ENCODE peak calls at places on chromosomes 12 and 14, in four cellular contexts. One of them, this sample, is unnamed.

GRCh38 chr14:35339761-35340406 is 47.7 kb downstream of the PSMA6 start:
- DNase-seq in activated CD4-positive, alpha-beta T cell treated with anti-CD3 and anti-CD28 coated beads, Interleukin-2, amount 10 ng/mL, durations not matched to agents 7 days and 5 days: peak
- DNase-seq in HuH-7.5: no peak
- DNase-seq in T-helper 1 cell: no peak
- DNase-seq in this sample: no peak

GRCh38 chr14:77241955-77242354 is 29.1 kb downstream of the NGB start:
- DNase-seq in activated CD4-positive, alpha-beta T cell treated with anti-CD3 and anti-CD28 coated beads, Interleukin-2, amount 10 ng/mL, durations not matched to agents 7 days and 5 days: no peak
- DNase-seq in HuH-7.5: no peak
- DNase-seq in T-helper 1 cell: no peak
- DNase-seq in this sample: no peak

GRCh38 chr12:65306229-65306602 is 27.7 kb downstream of the MSRB3 start:
- DNase-seq in activated CD4-positive, alpha-beta T cell treated with anti-CD3 and anti-CD28 coated beads, Interleukin-2, amount 10 ng/mL, durations not matched to agents 7 days and 5 days: no peak
- DNase-seq in HuH-7.5: no peak
- DNase-seq in T-helper 1 cell: no peak
- DNase-seq in this sample: no peak

GRCh38 chr14:60204104-60204842 is 39.1 kb upstream of the DHRS7 start:
- DNase-seq in activated CD4-positive, alpha-beta T cell treated with anti-CD3 and anti-CD28 coated beads, Interleukin-2, amount 10 ng/mL, durations not matched to agents 7 days and 5 days: no peak
- DNase-seq in HuH-7.5: no peak
- DNase-seq in T-helper 1 cell: no peak
- DNase-seq in this sample: no peak

GRCh38 chr12:4145990-4146859 is 127.3 kb upstream of the CCND2 start:
- DNase-seq in activated CD4-positive, alpha-beta T cell treated with anti-CD3 and anti-CD28 coated beads, Interleukin-2, amount 10 ng/mL, durations not matched to agents 7 days and 5 days: peak
- DNase-seq in HuH-7.5: no peak
- DNase-seq in T-helper 1 cell: peak
- DNase-seq in this sample: no peak

GRCh38 chr12:97368462-97369150 is 94.0 kb upstream of the RMST start:
- DNase-seq in activated CD4-positive, alpha-beta T cell treated with anti-CD3 and anti-CD28 coated beads, Interleukin-2, amount 10 ng/mL, durations not matched to agents 7 days and 5 days: no peak
- DNase-seq in HuH-7.5: no peak
- DNase-seq in T-helper 1 cell: no peak
- DNase-seq in this sample: no peak

GRCh38 chr12:103824290-103824689 is 16.7 kb downstream of the NT5DC3 start:
- DNase-seq in activated CD4-positive, alpha-beta T cell treated with anti-CD3 and anti-CD28 coated beads, Interleukin-2, amount 10 ng/mL, durations not matched to agents 7 days and 5 days: no peak
- DNase-seq in HuH-7.5: no peak
- DNase-seq in T-helper 1 cell: no peak
- DNase-seq in this sample: no peak

GRCh38 chr14:72013606-72014129 is 81.4 kb downstream of the RGS6 start:
- DNase-seq in activated CD4-positive, alpha-beta T cell treated with anti-CD3 and anti-CD28 coated beads, Interleukin-2, amount 10 ng/mL, durations not matched to agents 7 days and 5 days: no peak
- DNase-seq in HuH-7.5: no peak
- DNase-seq in T-helper 1 cell: no peak
- DNase-seq in this sample: no peak

GRCh38 chr12:6375269-6376078 is at the start of gene SCNN1A:
- DNase-seq in activated CD4-positive, alpha-beta T cell treated with anti-CD3 and anti-CD28 coated beads, Interleukin-2, amount 10 ng/mL, durations not matched to agents 7 days and 5 days: no peak
- DNase-seq in HuH-7.5: no peak
- DNase-seq in T-helper 1 cell: no peak
- DNase-seq in this sample: no peak

GRCh38 chr12:71607494-71608330 is 55.9 kb downstream of the ZFC3H1 start:
- DNase-seq in activated CD4-positive, alpha-beta T cell treated with anti-CD3 and anti-CD28 coated beads, Interleukin-2, amount 10 ng/mL, durations not matched to agents 7 days and 5 days: no peak
- DNase-seq in HuH-7.5: no peak
- DNase-seq in T-helper 1 cell: no peak
- DNase-seq in this sample: no peak

GRCh38 chr12:75852143-75852542 is 179.4 kb downstream of the PHLDA1 start:
- DNase-seq in activated CD4-positive, alpha-beta T cell treated with anti-CD3 and anti-CD28 coated beads, Interleukin-2, amount 10 ng/mL, durations not matched to agents 7 days and 5 days: no peak
- DNase-seq in HuH-7.5: no peak
- DNase-seq in T-helper 1 cell: no peak
- DNase-seq in this sample: no peak

GRCh38 chr12:55073043-55074022 is 52.9 kb upstream of the OR9K2 start:
- DNase-seq in activated CD4-positive, alpha-beta T cell treated with anti-CD3 and anti-CD28 coated beads, Interleukin-2, amount 10 ng/mL, durations not matched to agents 7 days and 5 days: peak
- DNase-seq in HuH-7.5: peak
- DNase-seq in T-helper 1 cell: peak
- DNase-seq in this sample: peak

GRCh38 chr14:61145903-61146411 is 135.2 kb downstream of the TMEM30B start:
- DNase-seq in activated CD4-positive, alpha-beta T cell treated with anti-CD3 and anti-CD28 coated beads, Interleukin-2, amount 10 ng/mL, durations not matched to agents 7 days and 5 days: no peak
- DNase-seq in HuH-7.5: no peak
- DNase-seq in T-helper 1 cell: no peak
- DNase-seq in this sample: peak

GRCh38 chr12:116370004-116370404 is 92.5 kb upstream of the MED13L start:
- DNase-seq in activated CD4-positive, alpha-beta T cell treated with anti-CD3 and anti-CD28 coated beads, Interleukin-2, amount 10 ng/mL, durations not matched to agents 7 days and 5 days: no peak
- DNase-seq in HuH-7.5: no peak
- DNase-seq in T-helper 1 cell: no peak
- DNase-seq in this sample: peak

GRCh38 chr14:95365401-95365800 is 45.7 kb upstream of the CLMN start:
- DNase-seq in activated CD4-positive, alpha-beta T cell treated with anti-CD3 and anti-CD28 coated beads, Interleukin-2, amount 10 ng/mL, durations not matched to agents 7 days and 5 days: no peak
- DNase-seq in HuH-7.5: no peak
- DNase-seq in T-helper 1 cell: no peak
- DNase-seq in this sample: peak

GRCh38 chr12:110347767-110348166 is 55.7 kb downstream of the ANAPC7 start:
- DNase-seq in activated CD4-positive, alpha-beta T cell treated with anti-CD3 and anti-CD28 coated beads, Interleukin-2, amount 10 ng/mL, durations not matched to agents 7 days and 5 days: no peak
- DNase-seq in HuH-7.5: no peak
- DNase-seq in T-helper 1 cell: no peak
- DNase-seq in this sample: no peak

GRCh38 chr12:123934829-123935228 is 37.8 kb downstream of the CCDC92 start:
- DNase-seq in activated CD4-positive, alpha-beta T cell treated with anti-CD3 and anti-CD28 coated beads, Interleukin-2, amount 10 ng/mL, durations not matched to agents 7 days and 5 days: no peak
- DNase-seq in HuH-7.5: no peak
- DNase-seq in T-helper 1 cell: no peak
- DNase-seq in this sample: no peak

GRCh38 chr14:68563256-68564131 is 229.4 kb downstream of the ZFP36L1 start:
- DNase-seq in activated CD4-positive, alpha-beta T cell treated with anti-CD3 and anti-CD28 coated beads, Interleukin-2, amount 10 ng/mL, durations not matched to agents 7 days and 5 days: no peak
- DNase-seq in HuH-7.5: no peak
- DNase-seq in T-helper 1 cell: no peak
- DNase-seq in this sample: peak

GRCh38 chr14:87899228-87899627 is 93.8 kb downstream of the GALC start:
- DNase-seq in activated CD4-positive, alpha-beta T cell treated with anti-CD3 and anti-CD28 coated beads, Interleukin-2, amount 10 ng/mL, durations not matched to agents 7 days and 5 days: no peak
- DNase-seq in HuH-7.5: no peak
- DNase-seq in T-helper 1 cell: no peak
- DNase-seq in this sample: no peak

GRCh38 chr12:6264402-6265037 is 46.0 kb upstream of the PLEKHG6 start:
- DNase-seq in activated CD4-positive, alpha-beta T cell treated with anti-CD3 and anti-CD28 coated beads, Interleukin-2, amount 10 ng/mL, durations not matched to agents 7 days and 5 days: no peak
- DNase-seq in HuH-7.5: no peak
- DNase-seq in T-helper 1 cell: no peak
- DNase-seq in this sample: peak

GRCh38 chr14:106055257-106055656 is 528.9 kb downstream of the TMEM121 start:
- DNase-seq in activated CD4-positive, alpha-beta T cell treated with anti-CD3 and anti-CD28 coated beads, Interleukin-2, amount 10 ng/mL, durations not matched to agents 7 days and 5 days: no peak
- DNase-seq in HuH-7.5: no peak
- DNase-seq in T-helper 1 cell: no peak
- DNase-seq in this sample: no peak

GRCh38 chr12:68667896-68668295 is 18.9 kb upstream of the NUP107 start:
- DNase-seq in activated CD4-positive, alpha-beta T cell treated with anti-CD3 and anti-CD28 coated beads, Interleukin-2, amount 10 ng/mL, durations not matched to agents 7 days and 5 days: no peak
- DNase-seq in HuH-7.5: no peak
- DNase-seq in T-helper 1 cell: peak
- DNase-seq in this sample: no peak

GRCh38 chr14:50964683-50965390 is 20.6 kb upstream of the PYGL start:
- DNase-seq in activated CD4-positive, alpha-beta T cell treated with anti-CD3 and anti-CD28 coated beads, Interleukin-2, amount 10 ng/mL, durations not matched to agents 7 days and 5 days: no peak
- DNase-seq in HuH-7.5: peak
- DNase-seq in T-helper 1 cell: no peak
- DNase-seq in this sample: peak

GRCh38 chr12:116306536-116306935 is 29.0 kb upstream of the MED13L start:
- DNase-seq in activated CD4-positive, alpha-beta T cell treated with anti-CD3 and anti-CD28 coated beads, Interleukin-2, amount 10 ng/mL, durations not matched to agents 7 days and 5 days: no peak
- DNase-seq in HuH-7.5: no peak
- DNase-seq in T-helper 1 cell: no peak
- DNase-seq in this sample: no peak

GRCh38 chr12:77837876-77838291 is 7.2 kb downstream of the NAV3 start:
- DNase-seq in activated CD4-positive, alpha-beta T cell treated with anti-CD3 and anti-CD28 coated beads, Interleukin-2, amount 10 ng/mL, durations not matched to agents 7 days and 5 days: no peak
- DNase-seq in HuH-7.5: no peak
- DNase-seq in T-helper 1 cell: no peak
- DNase-seq in this sample: no peak

GRCh38 chr12:76020731-76021672 is 10.6 kb downstream of the PHLDA1 start:
- DNase-seq in activated CD4-positive, alpha-beta T cell treated with anti-CD3 and anti-CD28 coated beads, Interleukin-2, amount 10 ng/mL, durations not matched to agents 7 days and 5 days: peak
- DNase-seq in HuH-7.5: no peak
- DNase-seq in T-helper 1 cell: peak
- DNase-seq in this sample: peak

GRCh38 chr14:58947816-58948440 is 240.5 kb upstream of the DAAM1 start:
- DNase-seq in activated CD4-positive, alpha-beta T cell treated with anti-CD3 and anti-CD28 coated beads, Interleukin-2, amount 10 ng/mL, durations not matched to agents 7 days and 5 days: no peak
- DNase-seq in HuH-7.5: no peak
- DNase-seq in T-helper 1 cell: no peak
- DNase-seq in this sample: no peak

GRCh38 chr12:49885118-49885517 is 18.6 kb downstream of the FAIM2 start:
- DNase-seq in activated CD4-positive, alpha-beta T cell treated with anti-CD3 and anti-CD28 coated beads, Interleukin-2, amount 10 ng/mL, durations not matched to agents 7 days and 5 days: no peak
- DNase-seq in HuH-7.5: no peak
- DNase-seq in T-helper 1 cell: no peak
- DNase-seq in this sample: no peak

GRCh38 chr12:111410229-111411186 is 4.8 kb downstream of the SH2B3 start:
- DNase-seq in activated CD4-positive, alpha-beta T cell treated with anti-CD3 and anti-CD28 coated beads, Interleukin-2, amount 10 ng/mL, durations not matched to agents 7 days and 5 days: no peak
- DNase-seq in HuH-7.5: no peak
- DNase-seq in T-helper 1 cell: no peak
- DNase-seq in this sample: peak

GRCh38 chr12:11807453-11807852 is 158.0 kb downstream of the ETV6 start:
- DNase-seq in activated CD4-positive, alpha-beta T cell treated with anti-CD3 and anti-CD28 coated beads, Interleukin-2, amount 10 ng/mL, durations not matched to agents 7 days and 5 days: no peak
- DNase-seq in HuH-7.5: no peak
- DNase-seq in T-helper 1 cell: no peak
- DNase-seq in this sample: no peak

GRCh38 chr12:116160196-116160595 is 117.3 kb downstream of the MED13L start:
- DNase-seq in activated CD4-positive, alpha-beta T cell treated with anti-CD3 and anti-CD28 coated beads, Interleukin-2, amount 10 ng/mL, durations not matched to agents 7 days and 5 days: no peak
- DNase-seq in HuH-7.5: no peak
- DNase-seq in T-helper 1 cell: no peak
- DNase-seq in this sample: peak

GRCh38 chr12:63940295-63940997 is 95.9 kb downstream of the SRGAP1 start:
- DNase-seq in activated CD4-positive, alpha-beta T cell treated with anti-CD3 and anti-CD28 coated beads, Interleukin-2, amount 10 ng/mL, durations not matched to agents 7 days and 5 days: no peak
- DNase-seq in HuH-7.5: no peak
- DNase-seq in T-helper 1 cell: no peak
- DNase-seq in this sample: no peak

GRCh38 chr14:58239259-58240210 is 5.1 kb upstream of the PSMA3 start:
- DNase-seq in activated CD4-positive, alpha-beta T cell treated with anti-CD3 and anti-CD28 coated beads, Interleukin-2, amount 10 ng/mL, durations not matched to agents 7 days and 5 days: peak
- DNase-seq in HuH-7.5: no peak
- DNase-seq in T-helper 1 cell: peak
- DNase-seq in this sample: peak

GRCh38 chr14:59333668-59334067 is 131.5 kb downstream of the GPR135 start:
- DNase-seq in activated CD4-positive, alpha-beta T cell treated with anti-CD3 and anti-CD28 coated beads, Interleukin-2, amount 10 ng/mL, durations not matched to agents 7 days and 5 days: no peak
- DNase-seq in HuH-7.5: peak
- DNase-seq in T-helper 1 cell: no peak
- DNase-seq in this sample: peak

GRCh38 chr14:105023791-105024480 is 3.1 kb upstream of the CDCA4 start:
- DNase-seq in activated CD4-positive, alpha-beta T cell treated with anti-CD3 and anti-CD28 coated beads, Interleukin-2, amount 10 ng/mL, durations not matched to agents 7 days and 5 days: no peak
- DNase-seq in HuH-7.5: no peak
- DNase-seq in T-helper 1 cell: no peak
- DNase-seq in this sample: peak

GRCh38 chr12:20128926-20129325 is 239.4 kb upstream of the PDE3A start:
- DNase-seq in activated CD4-positive, alpha-beta T cell treated with anti-CD3 and anti-CD28 coated beads, Interleukin-2, amount 10 ng/mL, durations not matched to agents 7 days and 5 days: no peak
- DNase-seq in HuH-7.5: no peak
- DNase-seq in T-helper 1 cell: no peak
- DNase-seq in this sample: peak

GRCh38 chr12:6200266-6201198 is at the start of gene CD9:
- DNase-seq in activated CD4-positive, alpha-beta T cell treated with anti-CD3 and anti-CD28 coated beads, Interleukin-2, amount 10 ng/mL, durations not matched to agents 7 days and 5 days: peak
- DNase-seq in HuH-7.5: peak
- DNase-seq in T-helper 1 cell: peak
- DNase-seq in this sample: peak